ENCODE peak calls at places on chromosomes 11 and 22, in five cellular contexts. One of them, this sample, is unnamed.

GRCh38 chr22:37801946-37802309 is 5.8 kb upstream of the GCAT start:
- DNase-seq in C1 segment of cervical spinal cord: no peak
- DNase-seq in IMR-90: no peak
- DNase-seq in mucosa of gallbladder: no peak
- DNase-seq in CD4-positive, alpha-beta T cell: no peak
- DNase-seq in this sample: no peak

GRCh38 chr11:21268036-21268435 is 598.6 kb downstream of the NELL1 start:
- DNase-seq in C1 segment of cervical spinal cord: no peak
- DNase-seq in IMR-90: no peak
- DNase-seq in mucosa of gallbladder: no peak
- DNase-seq in CD4-positive, alpha-beta T cell: no peak
- DNase-seq in this sample: no peak

GRCh38 chr22:33896801-33897620 is 23.3 kb downstream of the LARGE1 start:
- DNase-seq in C1 segment of cervical spinal cord: no peak
- DNase-seq in IMR-90: peak
- DNase-seq in mucosa of gallbladder: no peak
- DNase-seq in CD4-positive, alpha-beta T cell: no peak
- DNase-seq in this sample: no peak

GRCh38 chr11:20474176-20474950 is 86.8 kb downstream of the PRMT3 start:
- DNase-seq in C1 segment of cervical spinal cord: peak
- DNase-seq in IMR-90: no peak
- DNase-seq in mucosa of gallbladder: no peak
- DNase-seq in CD4-positive, alpha-beta T cell: no peak
- DNase-seq in this sample: no peak

GRCh38 chr11:46265764-46266163 is 11.7 kb upstream of the CREB3L1 start:
- DNase-seq in C1 segment of cervical spinal cord: no peak
- DNase-seq in IMR-90: no peak
- DNase-seq in mucosa of gallbladder: no peak
- DNase-seq in CD4-positive, alpha-beta T cell: no peak
- DNase-seq in this sample: no peak

GRCh38 chr11:69280451-69280850 is 13.5 kb upstream of the MYEOV start:
- DNase-seq in C1 segment of cervical spinal cord: no peak
- DNase-seq in IMR-90: peak
- DNase-seq in mucosa of gallbladder: no peak
- DNase-seq in CD4-positive, alpha-beta T cell: no peak
- DNase-seq in this sample: no peak

GRCh38 chr11:16603890-16604783 is 134.3 kb upstream of the C11orf58 start:
- DNase-seq in C1 segment of cervical spinal cord: peak
- DNase-seq in IMR-90: peak
- DNase-seq in mucosa of gallbladder: peak
- DNase-seq in CD4-positive, alpha-beta T cell: no peak
- DNase-seq in this sample: peak

GRCh38 chr11:69213315-69213714 is 57.6 kb downstream of the SMIM38 start:
- DNase-seq in C1 segment of cervical spinal cord: no peak
- DNase-seq in IMR-90: peak
- DNase-seq in mucosa of gallbladder: no peak
- DNase-seq in CD4-positive, alpha-beta T cell: no peak
- DNase-seq in this sample: no peak

GRCh38 chr11:92269021-92269420 is 44.4 kb downstream of the FAT3 start:
- DNase-seq in C1 segment of cervical spinal cord: no peak
- DNase-seq in IMR-90: peak
- DNase-seq in mucosa of gallbladder: peak
- DNase-seq in CD4-positive, alpha-beta T cell: no peak
- DNase-seq in this sample: no peak

GRCh38 chr11:64935634-64936081 is at the start of gene GPHA2:
- DNase-seq in C1 segment of cervical spinal cord: no peak
- DNase-seq in IMR-90: no peak
- DNase-seq in mucosa of gallbladder: no peak
- DNase-seq in CD4-positive, alpha-beta T cell: no peak
- DNase-seq in this sample: no peak

GRCh38 chr11:7871056-7871455 is 60.0 kb downstream of the OR10A6 start:
- DNase-seq in C1 segment of cervical spinal cord: no peak
- DNase-seq in IMR-90: peak
- DNase-seq in mucosa of gallbladder: no peak
- DNase-seq in CD4-positive, alpha-beta T cell: no peak
- DNase-seq in this sample: no peak

GRCh38 chr22:46714550-46714949 is 23.5 kb downstream of the CERK start:
- DNase-seq in C1 segment of cervical spinal cord: no peak
- DNase-seq in IMR-90: peak
- DNase-seq in mucosa of gallbladder: no peak
- DNase-seq in CD4-positive, alpha-beta T cell: no peak
- DNase-seq in this sample: no peak

GRCh38 chr22:21972293-21972779 is 10.3 kb downstream of the TOP3B start:
- DNase-seq in C1 segment of cervical spinal cord: no peak
- DNase-seq in IMR-90: peak
- DNase-seq in mucosa of gallbladder: peak
- DNase-seq in CD4-positive, alpha-beta T cell: no peak
- DNase-seq in this sample: no peak

GRCh38 chr11:60957188-60957587 is 5.2 kb upstream of the SLC15A3 start:
- DNase-seq in C1 segment of cervical spinal cord: no peak
- DNase-seq in IMR-90: no peak
- DNase-seq in mucosa of gallbladder: no peak
- DNase-seq in CD4-positive, alpha-beta T cell: no peak
- DNase-seq in this sample: no peak

GRCh38 chr11:117074122-117074521 is 24.1 kb downstream of the SIK3 start:
- DNase-seq in C1 segment of cervical spinal cord: no peak
- DNase-seq in IMR-90: no peak
- DNase-seq in mucosa of gallbladder: no peak
- DNase-seq in CD4-positive, alpha-beta T cell: no peak
- DNase-seq in this sample: no peak

GRCh38 chr11:76347391-76347790 is 33.5 kb downstream of the THAP12 start:
- DNase-seq in C1 segment of cervical spinal cord: no peak
- DNase-seq in IMR-90: no peak
- DNase-seq in mucosa of gallbladder: no peak
- DNase-seq in CD4-positive, alpha-beta T cell: no peak
- DNase-seq in this sample: no peak

GRCh38 chr11:9568854-9569587 is 4.4 kb upstream of the WEE1 start:
- DNase-seq in C1 segment of cervical spinal cord: no peak
- DNase-seq in IMR-90: peak
- DNase-seq in mucosa of gallbladder: peak
- DNase-seq in CD4-positive, alpha-beta T cell: no peak
- DNase-seq in this sample: peak

GRCh38 chr11:76636826-76637460 is 33.6 kb downstream of the LRRC32 start:
- DNase-seq in C1 segment of cervical spinal cord: no peak
- DNase-seq in IMR-90: no peak
- DNase-seq in mucosa of gallbladder: no peak
- DNase-seq in CD4-positive, alpha-beta T cell: no peak
- DNase-seq in this sample: peak

GRCh38 chr11:114219559-114220349 is 76.4 kb upstream of the NNMT start:
- DNase-seq in C1 segment of cervical spinal cord: no peak
- DNase-seq in IMR-90: peak
- DNase-seq in mucosa of gallbladder: no peak
- DNase-seq in CD4-positive, alpha-beta T cell: no peak
- DNase-seq in this sample: peak

GRCh38 chr11:17352925-17353227 is 1.3 kb downstream of the NCR3LG1 start:
- DNase-seq in C1 segment of cervical spinal cord: no peak
- DNase-seq in IMR-90: peak
- DNase-seq in mucosa of gallbladder: peak
- DNase-seq in CD4-positive, alpha-beta T cell: no peak
- DNase-seq in this sample: peak

GRCh38 chr11:77547863-77548551 is 41.7 kb upstream of the AQP11 start:
- DNase-seq in C1 segment of cervical spinal cord: peak
- DNase-seq in IMR-90: peak
- DNase-seq in mucosa of gallbladder: peak
- DNase-seq in CD4-positive, alpha-beta T cell: no peak
- DNase-seq in this sample: peak

GRCh38 chr11:64340671-64341335 is 799 bp downstream of the CCDC88B start:
- DNase-seq in C1 segment of cervical spinal cord: no peak
- DNase-seq in IMR-90: no peak
- DNase-seq in mucosa of gallbladder: no peak
- DNase-seq in CD4-positive, alpha-beta T cell: peak
- DNase-seq in this sample: no peak

GRCh38 chr11:74684661-74685060 is 46.6 kb downstream of the CHRDL2 start:
- DNase-seq in C1 segment of cervical spinal cord: no peak
- DNase-seq in IMR-90: no peak
- DNase-seq in mucosa of gallbladder: no peak
- DNase-seq in CD4-positive, alpha-beta T cell: no peak
- DNase-seq in this sample: no peak

This sample was measured in right atrium auricular region.